ENCODE peak calls at places on chromosomes 2 and 18, in nine cellular contexts. Z, G, I, U, F, S, O, C and H are unnamed samples.

GRCh38 chr2:39954346-39954745 is 175.3 kb upstream of the THUMPD2 start:
- DNase-seq in Z (no peak), G (no peak), I (no peak), U (no peak), F (no peak), S (no peak), O (no peak), C (no peak), H (peak; percentile 59)

GRCh38 chr18:9683418-9684396 is 24.4 kb upstream of the RAB31 start:
- DNase-seq in Z (no peak), G (peak; percentile 89), I (no peak), U (peak; percentile 23), F (no peak), S (no peak), O (peak; percentile 50), C (no peak), H (peak; percentile 89)

GRCh38 chr2:70686577-70687460 is 81.2 kb downstream of the ADD2 start:
- DNase-seq in Z (peak; percentile 3), G (peak; percentile 55), I (peak; percentile 57), U (peak; percentile 89), F (peak; percentile 75), S (peak; percentile 76), O (peak; percentile 48), C (peak; percentile 66), H (peak; percentile 90)

GRCh38 chr2:203691149-203691548 is 15.3 kb upstream of the CD28 start:
- DNase-seq in Z (no peak), G (no peak), I (no peak), U (no peak), F (no peak), S (no peak), O (no peak), C (no peak), H (no peak)

GRCh38 chr18:25896178-25896780 is 194.1 kb downstream of the SS18 start:
- DNase-seq in Z (peak; percentile 70), G (peak; percentile 65), I (peak; percentile 60), U (peak; percentile 79), F (peak; percentile 70), S (peak; percentile 67), O (peak; percentile 32), C (peak; percentile 68), H (peak; percentile 67)

GRCh38 chr2:25822190-25823117 is 55.8 kb downstream of the ASXL2 start:
- DNase-seq in Z (no peak), G (no peak), I (peak; percentile 54), U (peak; percentile 72), F (peak; percentile 28), S (no peak), O (no peak), C (peak; percentile 26), H (peak; percentile 7)

GRCh38 chr2:187593098-187593497 is 38.9 kb upstream of the TFPI start:
- DNase-seq in Z (no peak), G (no peak), I (no peak), U (no peak), F (no peak), S (no peak), O (no peak), C (no peak), H (no peak)

GRCh38 chr2:158973511-158973956 is 5.1 kb downstream of the TANC1 start:
- DNase-seq in Z (no peak), G (peak; percentile 78), I (no peak), U (no peak), F (no peak), S (no peak), O (no peak), C (no peak), H (no peak)

GRCh38 chr18:13500891-13501887 is 225.2 kb downstream of the FAM210A start:
- DNase-seq in Z (no peak), G (peak; percentile 50), I (no peak), U (peak; percentile 47), F (no peak), S (no peak), O (no peak), C (peak; percentile 48), H (peak; percentile 76)

DNA sequence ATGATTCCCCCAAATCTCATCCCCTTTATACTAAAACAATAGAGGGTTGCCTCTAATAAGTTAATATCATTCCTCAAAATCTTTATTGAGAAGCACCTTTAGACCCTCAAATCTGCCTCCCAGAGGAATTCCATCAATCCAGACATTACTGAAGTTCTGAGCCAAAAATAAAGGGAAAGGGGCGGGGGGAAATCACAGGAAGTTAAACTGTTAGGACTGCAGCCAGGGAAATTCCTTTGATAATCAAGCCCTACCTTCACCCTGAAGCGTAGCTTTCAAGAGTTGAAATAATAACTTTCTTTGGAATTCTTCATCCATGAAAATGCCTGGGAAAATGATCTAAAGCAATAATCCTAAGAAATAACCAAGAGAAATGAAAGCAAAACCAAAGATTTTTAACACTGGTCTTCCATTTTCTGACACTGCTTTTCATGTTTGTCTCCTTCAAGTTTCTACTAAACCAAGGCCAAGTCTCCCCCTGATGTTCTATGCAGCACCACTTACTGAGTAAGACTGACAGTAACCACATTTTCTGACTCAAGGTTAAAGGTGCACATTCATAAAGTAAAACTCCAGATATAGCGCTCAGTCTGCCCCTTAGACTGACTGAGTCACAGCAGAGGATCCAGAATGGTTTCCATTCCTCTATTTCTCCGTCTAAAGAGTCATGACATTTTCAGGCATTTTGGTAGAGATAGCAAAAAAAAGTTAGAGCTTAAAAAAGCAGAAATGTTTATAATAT is 78.2 kb downstream of the TCF4 start:
- DNase-seq in Z (peak; percentile 53), G (peak; percentile 72), I (no peak), U (peak; percentile 65), F (no peak), S (peak; percentile 16), O (no peak), C (no peak), H (peak; percentile 88)
- TF ChIP-seq EZH2phosphoT487 in Z (no peak), G (no peak), I (no peak), U (no peak), F (no peak), S (no peak), O (no peak), C (no peak), H (no peak)

GRCh38 chr2:177689623-177690022 is 297.1 kb downstream of the AGPS start:
- DNase-seq in Z (no peak), G (no peak), I (no peak), U (no peak), F (peak; percentile 27), S (no peak), O (no peak), C (no peak), H (no peak)
- TF ChIP-seq EZH2phosphoT487 in Z (no peak), G (no peak), I (no peak), U (no peak), F (no peak), S (no peak), O (no peak), C (no peak), H (no peak)

DNA sequence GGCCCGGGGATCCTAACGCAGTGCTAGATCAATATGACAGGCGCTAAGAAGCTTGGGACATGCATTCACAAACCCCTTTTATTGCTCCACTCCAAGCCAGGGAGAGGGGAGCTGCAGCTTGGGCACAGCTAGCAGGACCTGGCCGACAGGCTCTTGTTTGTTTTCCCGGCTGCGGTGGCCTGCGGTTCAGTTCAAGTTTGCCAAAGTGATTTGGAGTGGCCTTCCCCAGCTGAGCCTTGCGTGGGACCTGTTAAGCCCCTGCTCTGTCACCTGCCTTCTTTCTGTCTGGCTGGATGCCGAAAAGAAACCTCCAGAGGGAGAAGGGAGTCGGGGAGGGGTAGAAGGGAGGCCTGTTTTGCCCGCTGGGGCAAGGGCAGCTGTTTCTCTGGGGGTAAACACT is 152.2 kb downstream of the GLI2 start:
- DNase-seq in Z (no peak), G (no peak), I (no peak), U (no peak), F (no peak), S (no peak), O (no peak), C (no peak), H (no peak)
- TF ChIP-seq EZH2phosphoT487 in Z (no peak), G (no peak), I (no peak), U (no peak), F (no peak), S (no peak), O (no peak), C (no peak), H (no peak)

GRCh38 chr18:31206787-31207381 is 44.2 kb upstream of the DSC1 start:
- DNase-seq in Z (no peak), G (peak; percentile 85), I (peak; percentile 2), U (peak; percentile 57), F (peak; percentile 33), S (no peak), O (peak; percentile 97), C (peak; percentile 82), H (no peak)
- TF ChIP-seq EZH2phosphoT487 in Z (no peak), G (no peak), I (no peak), U (no peak), F (no peak), S (no peak), O (no peak), C (no peak), H (no peak)

GRCh38 chr2:223049356-223049755 is 2.6 kb upstream of the KCNE4 start:
- DNase-seq in Z (no peak), G (no peak), I (no peak), U (no peak), F (no peak), S (no peak), O (no peak), C (no peak), H (no peak)

GRCh38 chr2:223046470-223047053 is 5.4 kb upstream of the KCNE4 start:
- DNase-seq in Z (no peak), G (no peak), I (no peak), U (no peak), F (no peak), S (no peak), O (no peak), C (no peak), H (peak; percentile 62)

GRCh38 chr2:223044916-223045700 is 6.9 kb upstream of the KCNE4 start:
- DNase-seq in Z (no peak), G (no peak), I (no peak), U (no peak), F (no peak), S (no peak), O (no peak), C (no peak), H (no peak)

GRCh38 chr2:223048519-223048918 is 3.5 kb upstream of the KCNE4 start:
- DNase-seq in Z (no peak), G (no peak), I (no peak), U (no peak), F (no peak), S (peak; percentile 19), O (no peak), C (no peak), H (no peak)

DNA sequence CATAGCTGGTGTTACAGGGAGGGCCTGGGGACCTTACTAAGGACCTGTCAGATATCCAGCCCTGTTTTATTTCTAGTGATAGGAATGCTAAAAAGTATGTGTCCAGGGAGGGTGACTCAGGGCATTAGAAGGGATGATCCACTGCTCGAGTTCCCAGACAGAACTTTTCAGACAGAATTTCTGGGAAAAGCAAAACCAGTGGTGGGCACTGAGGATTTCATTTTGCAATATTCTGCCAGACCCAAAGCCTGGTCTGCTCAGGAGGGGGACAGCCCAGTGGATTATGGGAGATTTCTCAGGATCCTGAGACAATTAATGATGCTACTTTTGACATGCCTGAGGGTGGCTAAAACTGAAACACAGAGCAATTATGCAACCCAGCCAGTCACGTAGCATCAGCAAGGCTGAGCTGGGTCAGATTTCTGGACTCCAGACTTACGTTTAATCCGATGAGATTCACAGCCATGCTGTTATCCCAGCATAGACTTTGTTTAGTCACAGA is 4.7 kb upstream of the KCNE4 start:
- DNase-seq in Z (no peak), G (no peak), I (peak; percentile 61), U (no peak), F (no peak), S (no peak), O (no peak), C (peak; percentile 68), H (peak; percentile 96)
- TF ChIP-seq EZH2phosphoT487 in Z (no peak), G (no peak), I (no peak), U (no peak), F (no peak), S (no peak), O (no peak), C (no peak), H (no peak)